ENCODE peak calls at places on chromosome 4, in five cellular contexts. Y is Peyer's patch, N is WERI-Rb-1, W is RWPE1, Q is heart right ventricle. Z is an unnamed sample.

GRCh38 chr4:103098746-103099421 is 750 bp downstream of the BDH2 start:
- DNase-seq in Y (no peak), N (no peak), W (no peak), Q (no peak), Z (peak)

GRCh38 chr4:8536467-8536866 is 43.7 kb upstream of the GPR78 start:
- DNase-seq in Y (no peak), N (no peak), W (no peak), Q (no peak), Z (no peak)

GRCh38 chr4:52946811-52947210 is 84.7 kb downstream of the RASL11B start:
- DNase-seq in Y (no peak), N (no peak), W (no peak), Q (peak), Z (no peak)

GRCh38 chr4:168587326-168588125 is 90.7 kb downstream of the PALLD start:
- DNase-seq in Y (no peak), N (no peak), W (peak), Q (peak), Z (no peak)

GRCh38 chr4:147560632-147561031 is 56.6 kb upstream of the TMEM184C start:
- DNase-seq in Y (no peak), N (no peak), W (no peak), Q (no peak), Z (no peak)

GRCh38 chr4:186781032-186781917 is 57.6 kb upstream of the FAT1 start:
- DNase-seq in Y (no peak), N (no peak), W (peak), Q (no peak), Z (no peak)

GRCh38 chr4:128454281-128455075 is 166.9 kb upstream of the PGRMC2 start:
- DNase-seq in Y (peak), N (peak), W (peak), Q (peak), Z (peak)

GRCh38 chr4:7254736-7255487 is 62.6 kb downstream of the SORCS2 start:
- DNase-seq in Y (no peak), N (peak), W (no peak), Q (peak), Z (no peak)

GRCh38 chr4:152486414-152487389 is 49.2 kb downstream of the FBXW7 start:
- DNase-seq in Y (no peak), N (no peak), W (no peak), Q (no peak), Z (no peak)

GRCh38 chr4:82645868-82646267 is 84.1 kb upstream of the TMEM150C start:
- DNase-seq in Y (no peak), N (no peak), W (no peak), Q (no peak), Z (no peak)

GRCh38 chr4:99301376-99302164 is 10.8 kb upstream of the ADH1A start:
- DNase-seq in Y (no peak), N (no peak), W (no peak), Q (no peak), Z (no peak)

GRCh38 chr4:152421576-152421975 is 114.3 kb downstream of the FBXW7 start:
- DNase-seq in Y (no peak), N (no peak), W (no peak), Q (no peak), Z (no peak)

GRCh38 chr4:132015321-132015720 is 1133.8 kb upstream of the PCDH10 start:
- DNase-seq in Y (no peak), N (no peak), W (no peak), Q (no peak), Z (no peak)

GRCh38 chr4:141346144-141346543 is 125.4 kb downstream of the ZNF330 start:
- DNase-seq in Y (no peak), N (peak), W (peak), Q (no peak), Z (peak)

GRCh38 chr4:75011131-75011795 is 78.3 kb downstream of the PARM1 start:
- DNase-seq in Y (no peak), N (no peak), W (peak), Q (no peak), Z (no peak)

GRCh38 chr4:1205641-1206298 is 33.4 kb upstream of the SPON2 start:
- DNase-seq in Y (peak), N (peak), W (no peak), Q (peak), Z (peak)

GRCh38 chr4:159682996-159683395 is 580.1 kb downstream of the RAPGEF2 start:
- DNase-seq in Y (no peak), N (no peak), W (no peak), Q (no peak), Z (no peak)

GRCh38 chr4:153156263-153156662 is 48.0 kb upstream of the TRIM2 start:
- DNase-seq in Y (no peak), N (peak), W (no peak), Q (no peak), Z (peak)

GRCh38 chr4:54840992-54841768 is 183.4 kb downstream of the KIT start:
- DNase-seq in Y (no peak), N (no peak), W (peak), Q (no peak), Z (no peak)

GRCh38 chr4:20026456-20026855 is 225.2 kb upstream of the SLIT2 start:
- DNase-seq in Y (no peak), N (no peak), W (no peak), Q (no peak), Z (no peak)

GRCh38 chr4:167867191-167867590 is 225.1 kb upstream of the ANXA10 start:
- DNase-seq in Y (no peak), N (no peak), W (no peak), Q (no peak), Z (no peak)

GRCh38 chr4:1351854-1352633 is 5.0 kb downstream of the UVSSA start:
- DNase-seq in Y (peak), N (peak), W (peak), Q (peak), Z (peak)

GRCh38 chr4:182923796-182924365 is 6.7 kb upstream of the DCTD start:
- DNase-seq in Y (no peak), N (no peak), W (no peak), Q (no peak), Z (no peak)

GRCh38 chr4:138507527-138507926 is 265.4 kb upstream of the SLC7A11 start:
- DNase-seq in Y (no peak), N (no peak), W (no peak), Q (no peak), Z (no peak)

GRCh38 chr4:45554423-45554822 is 569.4 kb downstream of the GABRG1 start:
- DNase-seq in Y (no peak), N (no peak), W (no peak), Q (no peak), Z (no peak)

GRCh38 chr4:100414016-100414790 is 103.6 kb downstream of the EMCN start:
- DNase-seq in Y (no peak), N (no peak), W (no peak), Q (no peak), Z (no peak)

GRCh38 chr4:178632415-178632814 is 1190.2 kb upstream of the AGA start:
- DNase-seq in Y (no peak), N (no peak), W (no peak), Q (no peak), Z (no peak)

GRCh38 chr4:32884198-32884597 is 2164.0 kb downstream of the PCDH7 start:
- DNase-seq in Y (no peak), N (no peak), W (no peak), Q (no peak), Z (no peak)

GRCh38 chr4:17781072-17781830 is at the start of gene FAM184B:
- DNase-seq in Y (no peak), N (no peak), W (no peak), Q (peak), Z (peak)

GRCh38 chr4:78310056-78310731 is 241.4 kb upstream of the ANXA3 start:
- DNase-seq in Y (no peak), N (no peak), W (no peak), Q (no peak), Z (no peak)

GRCh38 chr4:86498560-86499166 is 95.5 kb upstream of the PTPN13 start:
- DNase-seq in Y (no peak), N (peak), W (peak), Q (no peak), Z (peak)

GRCh38 chr4:121950680-121951569 is 935 bp downstream of the TRPC3 start:
- DNase-seq in Y (peak), N (peak), W (peak), Q (peak), Z (peak)

GRCh38 chr4:88731359-88731758 is 33.7 kb upstream of the NAP1L5 start:
- DNase-seq in Y (no peak), N (no peak), W (no peak), Q (no peak), Z (no peak)

GRCh38 chr4:82050806-82051205 is 323.0 kb downstream of the HNRNPD start:
- DNase-seq in Y (no peak), N (no peak), W (peak), Q (no peak), Z (no peak)

GRCh38 chr4:138632856-138633255 is 382.7 kb upstream of the NOCT start:
- DNase-seq in Y (no peak), N (no peak), W (no peak), Q (no peak), Z (no peak)

GRCh38 chr4:83083925-83084475 is 30.5 kb downstream of the PLAC8 start:
- DNase-seq in Y (peak), N (no peak), W (no peak), Q (no peak), Z (peak)

GRCh38 chr4:76979236-76979635 is 29.7 kb downstream of the SEPTIN11 start:
- DNase-seq in Y (no peak), N (no peak), W (no peak), Q (no peak), Z (no peak)
- H3K27ac ChIP-seq in Y (no peak), N (no peak), W (no peak), Q (no peak), Z (no peak)

DNA sequence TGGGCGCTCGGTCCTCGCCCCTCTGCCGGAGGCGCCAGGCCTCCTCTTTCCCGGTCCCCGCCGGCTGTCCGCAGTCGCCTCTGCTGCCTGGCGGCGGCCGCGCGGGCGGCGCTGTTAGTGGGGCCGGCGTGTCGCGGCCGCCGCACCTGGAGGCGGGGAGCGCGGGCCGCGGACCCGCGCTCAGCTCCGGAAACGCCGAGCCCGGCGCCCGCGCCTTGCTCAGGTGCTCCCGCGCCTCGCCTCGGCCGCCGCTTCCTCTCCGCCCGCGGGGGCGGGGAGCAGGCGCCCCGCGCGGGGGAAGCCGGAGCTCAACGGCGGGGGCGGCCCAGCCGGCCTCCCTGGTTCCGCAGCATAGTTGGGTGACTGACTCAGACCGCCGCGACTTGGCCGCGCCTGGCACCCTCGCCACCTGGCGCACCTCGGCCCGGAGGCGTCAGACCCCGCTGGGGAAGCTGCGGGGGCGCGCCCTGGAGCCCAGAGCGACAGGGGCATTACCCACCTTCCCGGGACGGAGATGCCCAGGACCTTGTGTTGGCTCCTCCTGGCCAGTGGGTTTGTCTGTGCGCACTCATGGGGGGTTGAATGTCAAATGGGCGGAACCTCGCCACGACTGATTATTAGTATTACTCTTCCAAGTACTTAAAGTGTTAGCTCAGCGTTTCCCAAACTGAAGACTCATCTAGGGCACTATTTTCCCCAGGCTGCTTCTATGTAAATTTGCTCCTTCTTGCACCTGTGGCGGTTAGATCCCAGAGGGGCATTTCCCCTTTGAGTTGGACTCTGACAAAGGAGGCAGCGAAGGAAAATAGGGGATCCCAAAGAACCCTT is at the start of gene ARAP2:
- DNase-seq in Y (peak), N (peak), W (peak), Q (peak), Z (peak)
- TF ChIP-seq CTCF in Y (peak), N (no peak), W (no peak), Q (no peak), Z (no peak)

GRCh38 chr4:3493720-3494492 is 30.8 kb downstream of the DOK7 start:
- DNase-seq in Y (no peak), N (no peak), W (no peak), Q (no peak), Z (no peak)
- H3K27ac ChIP-seq in Y (no peak), N (peak), W (peak), Q (no peak), Z (no peak)

GRCh38 chr4:163484906-163485305 is 9.6 kb upstream of the TMA16 start:
- DNase-seq in Y (peak), N (peak), W (peak), Q (no peak), Z (peak)
- TF ChIP-seq CTCF in Y (peak), N (peak), W (peak), Q (peak), Z (peak)

Z was measured in GM23338.